ENCODE peak calls at places on chromosomes 5 and 9, in eight cellular contexts. I is stromal cell of bone marrow, S is NCI-H2081, B is thyroid gland, L is Caki2, W is CD14-positive monocyte, O is left ventricle myocardium superior, P is thoracic aorta. M is an unnamed sample.

GRCh38 chr5:147689436-147689835 is 93.1 kb downstream of the JAKMIP2 start:
- DNase-seq in I (no peak), S (no peak), B (no peak), L (no peak), W (no peak), O (no peak), P (no peak), M (no peak)

GRCh38 chr9:121607434-121608248 is 43.8 kb upstream of the DAB2IP start:
- DNase-seq in I (no peak), S (no peak), B (no peak), L (peak), W (no peak), O (peak), P (peak), M (peak)

GRCh38 chr9:134060546-134060945 is 7.3 kb downstream of the BRD3 start:
- DNase-seq in I (no peak), S (no peak), B (no peak), L (no peak), W (peak), O (no peak), P (no peak), M (no peak)

GRCh38 chr9:87405677-87406544 is 91.8 kb upstream of the DAPK1 start:
- DNase-seq in I (peak), S (peak), B (no peak), L (peak), W (peak), O (no peak), P (no peak), M (no peak)

GRCh38 chr9:22175972-22176545 is 167.0 kb upstream of the CDKN2B start:
- DNase-seq in I (no peak), S (no peak), B (no peak), L (no peak), W (no peak), O (no peak), P (no peak), M (no peak)

GRCh38 chr5:95440825-95441224 is 49.7 kb downstream of the FAM81B start:
- DNase-seq in I (no peak), S (peak), B (no peak), L (no peak), W (no peak), O (no peak), P (no peak), M (no peak)

GRCh38 chr5:100697970-100698369 is 162.8 kb downstream of the FAM174A start:
- DNase-seq in I (no peak), S (no peak), B (no peak), L (no peak), W (no peak), O (no peak), P (no peak), M (no peak)

GRCh38 chr9:78234810-78235209 is 1.1 kb upstream of the CEP78 start:
- DNase-seq in I (no peak), S (no peak), B (no peak), L (no peak), W (no peak), O (no peak), P (no peak), M (no peak)

GRCh38 chr9:127142291-127142690 is 19.9 kb upstream of the ANGPTL2 start:
- DNase-seq in I (no peak), S (no peak), B (no peak), L (no peak), W (no peak), O (no peak), P (no peak), M (no peak)

GRCh38 chr9:133956520-133957076 is 35.5 kb downstream of the VAV2 start:
- DNase-seq in I (no peak), S (no peak), B (peak), L (no peak), W (no peak), O (peak), P (no peak), M (no peak)

GRCh38 chr5:23053846-23054245 is 200.7 kb upstream of the CDH12 start:
- DNase-seq in I (no peak), S (no peak), B (no peak), L (no peak), W (no peak), O (no peak), P (no peak), M (no peak)